ENCODE peak calls at places on chromosome 19, in five cellular contexts. Y is testis; W is cardiac muscle cell; N is Peyer's patch; Q is CD8-positive, alpha-beta T cell. M is an unnamed sample.

GRCh38 chr19:47274891-47275865 is 493 bp downstream of the INAFM1 start:
- DNase-seq in Q (peak; percentile 30), Y (peak; percentile 35), N (peak; percentile 59), W (peak; percentile 42), M (peak; percentile 20)

GRCh38 chr19:425056-425455 is 16.1 kb upstream of the C2CD4C start:
- DNase-seq in N (no peak), W (no peak), Q (no peak), Y (no peak), M (no peak)

GRCh38 chr19:30089086-30089665 is 147.1 kb downstream of the URI1 start:
- DNase-seq in N (peak; percentile 26), Y (no peak), Q (no peak), W (no peak), M (no peak)

GRCh38 chr19:49442793-49443365 is 1.6 kb upstream of the SLC17A7 start:
- DNase-seq in W (peak; percentile 97), Y (peak; percentile 89), Q (peak; percentile 52), N (peak; percentile 98), M (peak; percentile 49)

GRCh38 chr19:13987101-13987890 is 18.8 kb downstream of the RFX1 start:
- DNase-seq in Q (no peak), Y (peak; percentile 32), W (no peak), N (no peak), M (no peak)

GRCh38 chr19:1288528-1289394 is 3.1 kb downstream of the EFNA2 start:
- DNase-seq in Y (no peak), N (no peak), Q (no peak), W (no peak), M (no peak)

GRCh38 chr19:16626796-16627193 is 1.2 kb downstream of the MED26 start:
- DNase-seq in W (no peak), N (no peak), Q (no peak), Y (no peak), M (no peak)

GRCh38 chr19:3234800-3235199 is 10.3 kb downstream of the CELF5 start:
- DNase-seq in W (no peak), Y (no peak), N (no peak), Q (no peak), M (no peak)

GRCh38 chr19:29559743-29560142 is 33.9 kb downstream of the VSTM2B start:
- DNase-seq in N (no peak), Q (no peak), W (no peak), Y (no peak), M (no peak)

GRCh38 chr19:40465025-40465780 is at the start of gene BLVRB:
- DNase-seq in W (no peak), Q (no peak), N (no peak), Y (no peak), M (peak; percentile 48)

GRCh38 chr19:2573916-2574315 is 98.0 kb downstream of the GADD45B start:
- DNase-seq in Q (no peak), W (no peak), N (no peak), Y (no peak), M (no peak)

GRCh38 chr19:47102561-47103135 is 10.9 kb downstream of the ZC3H4 start:
- DNase-seq in W (no peak), Y (no peak), N (no peak), Q (no peak), M (no peak)

GRCh38 chr19:31969110-31969509 is 376.3 kb upstream of the ZNF507 start:
- DNase-seq in Q (no peak), N (no peak), Y (peak; percentile 42), W (no peak), M (no peak)

GRCh38 chr19:35740108-35740422 is 2.2 kb downstream of the IGFLR1 start:
- DNase-seq in N (no peak), W (no peak), Y (no peak), Q (no peak), M (no peak)

GRCh38 chr19:1213391-1214286 is 8.1 kb downstream of the STK11 start:
- DNase-seq in W (no peak), N (peak; percentile 75), Y (peak; percentile 79), Q (peak; percentile 32), M (peak; percentile 46)

GRCh38 chr19:6723108-6723618 is 2.7 kb upstream of the C3 start:
- DNase-seq in Q (no peak), Y (peak; percentile 59), N (no peak), W (no peak), M (no peak)

GRCh38 chr19:52640916-52641315 is 2.8 kb upstream of the ZNF83 start:
- DNase-seq in N (no peak), W (no peak), Y (peak; percentile 41), Q (no peak), M (no peak)

GRCh38 chr19:19651076-19651475 is 7.6 kb upstream of the GMIP start:
- DNase-seq in Q (no peak), Y (no peak), W (no peak), N (no peak), M (no peak)

GRCh38 chr19:29450306-29450705 is 75.5 kb upstream of the VSTM2B start:
- DNase-seq in W (no peak), N (no peak), Y (no peak), Q (no peak), M (no peak)

GRCh38 chr19:19748249-19748938 is 15.5 kb upstream of the ZNF14 start:
- DNase-seq in Y (no peak), Q (no peak), N (no peak), W (no peak), M (no peak)

GRCh38 chr19:35268546-35269424 is at the start of gene USF2:
- DNase-seq in Q (peak; percentile 62), W (peak; percentile 86), N (peak; percentile 82), Y (peak; percentile 84), M (peak; percentile 83)

GRCh38 chr19:16435238-16435911 is 36.4 kb downstream of the EPS15L1 start:
- DNase-seq in Q (peak; percentile 35), W (peak; percentile 56), N (no peak), Y (peak; percentile 78), M (no peak)

DNA sequence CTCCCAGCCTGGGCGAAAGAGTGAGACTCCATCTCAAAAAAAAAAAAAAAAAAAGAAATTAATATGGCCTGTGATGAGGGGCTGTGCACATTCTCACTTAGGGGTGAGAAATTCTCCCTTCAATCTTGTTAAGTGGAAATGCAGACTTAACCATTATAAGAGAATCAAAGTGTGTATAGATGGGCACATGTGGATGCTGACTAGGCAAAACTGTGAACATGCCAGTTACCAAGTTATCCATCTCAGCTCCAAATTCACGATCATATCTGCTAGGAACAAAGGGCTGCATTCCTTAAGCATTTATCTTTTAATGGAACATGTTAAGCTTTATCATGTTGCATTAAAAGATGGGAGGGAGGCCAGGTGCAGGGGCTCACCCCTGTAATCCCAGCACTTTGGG is 4.3 kb downstream of the ZNF560 start:
- DNase-seq in N (no peak), Q (no peak), W (no peak), Y (no peak), M (no peak)
- H3K9me3 ChIP-seq in N (no peaks in the 10 kb centered on the region), Q (peaks cover 16% of the 10 kb centered on the region), W (no peaks in the 10 kb centered on the region), Y (no peaks in the 10 kb centered on the region), M (peaks cover 10% of the 10 kb centered on the region)

GRCh38 chr19:55250262-55251036 is 8.4 kb downstream of the PPP6R1 start:
- DNase-seq in N (no peak), W (no peak), Y (no peak), Q (no peak), M (no peak)

GRCh38 chr19:55252760-55253159 is 6.1 kb downstream of the PPP6R1 start:
- DNase-seq in N (no peak), Q (no peak), W (no peak), Y (no peak), M (no peak)

GRCh38 chr19:55249841-55250240 is 9.0 kb downstream of the PPP6R1 start:
- DNase-seq in N (no peak), W (no peak), Y (no peak), Q (no peak), M (no peak)

GRCh38 chr19:55253264-55253663 is 5.6 kb downstream of the PPP6R1 start:
- DNase-seq in Y (no peak), Q (no peak), N (no peak), W (no peak), M (no peak)

GRCh38 chr19:55251296-55252081 is 7.3 kb downstream of the PPP6R1 start:
- DNase-seq in Y (no peak), Q (peak; percentile 55), N (no peak), W (no peak), M (peak; percentile 64)
- H3K27ac ChIP-seq in Y (no peak overlapping the region), Q (peak overlapping the region; percentile 34), N (peak overlapping the region; percentile 39), W (no peak overlapping the region), M (peak overlapping the region; percentile 93)

DNA sequence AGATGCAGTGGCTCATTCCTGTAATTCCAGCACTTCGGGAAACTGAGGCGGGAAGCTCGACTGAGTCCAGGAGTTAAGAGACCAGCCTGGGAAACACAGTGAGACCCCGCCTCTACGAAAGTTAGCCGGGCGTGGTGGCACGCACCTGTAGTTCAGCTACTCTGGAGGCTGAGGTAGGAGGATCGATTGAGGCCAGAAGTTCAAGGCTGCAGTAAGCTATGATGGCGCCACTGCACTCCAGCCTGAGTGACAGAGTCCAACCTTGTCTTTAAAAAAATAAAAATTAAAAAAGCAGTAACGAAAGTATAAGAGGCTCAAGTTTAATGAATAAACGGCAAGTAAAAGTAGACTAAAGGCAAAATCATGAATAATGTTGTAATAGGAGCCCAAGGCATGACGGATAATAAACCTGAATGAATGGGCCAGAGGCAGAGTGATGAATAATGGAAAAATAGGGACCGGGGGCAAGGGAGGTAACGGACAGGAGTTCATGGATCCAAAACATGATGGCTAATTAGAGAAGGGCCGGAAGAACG is 1.2 kb upstream of the TOMM40 start:
- DNase-seq in W (no peak), N (no peak), Y (no peak), Q (no peak), M (no peak)
- H3K4me1 ChIP-seq in W (peaks cover 8% of the 10 kb centered on the region), N (no peaks in the 10 kb centered on the region), Y (peaks cover 22% of the 10 kb centered on the region), Q (peaks cover 20% of the 10 kb centered on the region), M (peaks cover 19% of the 10 kb centered on the region)

DNA sequence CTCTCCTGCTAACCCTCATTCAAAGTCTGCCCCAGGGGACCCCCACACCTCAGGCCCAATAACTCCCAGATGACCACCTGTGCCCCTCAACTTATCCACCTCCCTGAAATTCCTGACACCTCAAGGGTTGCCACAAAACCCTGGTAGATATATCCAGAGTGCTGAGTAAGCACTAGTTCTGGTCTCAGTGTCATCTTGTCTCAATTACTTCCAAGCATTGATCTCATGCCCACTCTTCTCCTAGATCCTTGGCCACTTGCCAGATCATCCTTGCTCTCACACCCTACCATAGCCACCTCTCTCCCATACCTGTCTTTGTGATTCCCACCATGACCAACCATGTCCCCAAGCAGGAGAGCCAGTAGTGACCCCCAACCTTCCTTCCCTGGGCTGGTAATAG is 2.0 kb downstream of the ZNF416 start:
- DNase-seq in Y (no peak), W (no peak), N (no peak), Q (no peak), M (no peak)
- H3K9me3 ChIP-seq in Y (no peaks in the 10 kb centered on the region), W (no peaks in the 10 kb centered on the region), N (no peaks in the 10 kb centered on the region), Q (peaks cover 51% of the 10 kb centered on the region), M (peaks cover 72% of the 10 kb centered on the region)

GRCh38 chr19:57888494-57889231 is at the start of gene ZNF814:
- DNase-seq in Q (peak; percentile 85), N (peak; percentile 88), W (peak; percentile 94), Y (peak; percentile 94), M (peak; percentile 80)
- H3K27ac ChIP-seq in Q (peak within 1 kb of the TSS; percentile 66), N (peak within 1 kb of the TSS; percentile 72), W (peak within 1 kb of the TSS; percentile 91), Y (peak within 1 kb of the TSS; percentile 62), M (peak within 1 kb of the TSS; percentile 50)